ENCODE peak calls at places on chromosomes 7 and 10, in four cellular contexts. One of them, this sample, is unnamed. For H3K36me3, the result is how much of the 10 kb centered on the place peaks cover.

GRCh38 chr10:131580076-131580652 is 268.6 kb upstream of the TCERG1L start:
- DNase-seq in ovary: no peak
- DNase-seq in CD8-positive, alpha-beta memory T cell: no peak
- DNase-seq in upper lobe of right lung: peak
- DNase-seq in this sample: no peak

GRCh38 chr10:79394631-79395030 is 47.4 kb downstream of the PPIF start:
- DNase-seq in ovary: no peak
- DNase-seq in CD8-positive, alpha-beta memory T cell: no peak
- DNase-seq in upper lobe of right lung: no peak
- DNase-seq in this sample: no peak

GRCh38 chr7:131943211-131943610 is 386.8 kb upstream of the PODXL start:
- DNase-seq in ovary: no peak
- DNase-seq in CD8-positive, alpha-beta memory T cell: no peak
- DNase-seq in upper lobe of right lung: no peak
- DNase-seq in this sample: no peak

GRCh38 chr10:110221721-110222261 is 14.4 kb downstream of the MXI1 start:
- DNase-seq in ovary: peak
- DNase-seq in CD8-positive, alpha-beta memory T cell: peak
- DNase-seq in upper lobe of right lung: peak
- DNase-seq in this sample: peak

GRCh38 chr10:43066481-43066880 is 10.4 kb upstream of the RET start:
- DNase-seq in ovary: no peak
- DNase-seq in CD8-positive, alpha-beta memory T cell: no peak
- DNase-seq in upper lobe of right lung: no peak
- DNase-seq in this sample: no peak

GRCh38 chr7:20892776-20893175 is 106.1 kb upstream of the SP8 start:
- DNase-seq in ovary: no peak
- DNase-seq in CD8-positive, alpha-beta memory T cell: no peak
- DNase-seq in upper lobe of right lung: no peak
- DNase-seq in this sample: no peak

GRCh38 chr7:80764132-80764531 is 125.7 kb downstream of the CD36 start:
- DNase-seq in ovary: no peak
- DNase-seq in CD8-positive, alpha-beta memory T cell: no peak
- DNase-seq in upper lobe of right lung: no peak
- DNase-seq in this sample: no peak

GRCh38 chr7:45689011-45689796 is 115.0 kb downstream of the ADCY1 start:
- DNase-seq in ovary: no peak
- DNase-seq in CD8-positive, alpha-beta memory T cell: no peak
- DNase-seq in upper lobe of right lung: peak
- DNase-seq in this sample: peak

GRCh38 chr10:132703305-132704007 is 82.5 kb downstream of the NKX6-2 start:
- DNase-seq in ovary: no peak
- DNase-seq in CD8-positive, alpha-beta memory T cell: no peak
- DNase-seq in upper lobe of right lung: peak
- DNase-seq in this sample: no peak

GRCh38 chr7:44217852-44218402 is 17.1 kb downstream of the YKT6 start:
- DNase-seq in ovary: no peak
- DNase-seq in CD8-positive, alpha-beta memory T cell: no peak
- DNase-seq in upper lobe of right lung: no peak
- DNase-seq in this sample: no peak

GRCh38 chr7:301291-302053 is 11.5 kb downstream of the FOXL3 start:
- DNase-seq in ovary: no peak
- DNase-seq in CD8-positive, alpha-beta memory T cell: no peak
- DNase-seq in upper lobe of right lung: peak
- DNase-seq in this sample: no peak

GRCh38 chr7:44757311-44757710 is 8.7 kb downstream of the ZMIZ2 start:
- DNase-seq in ovary: no peak
- DNase-seq in CD8-positive, alpha-beta memory T cell: no peak
- DNase-seq in upper lobe of right lung: no peak
- DNase-seq in this sample: no peak

GRCh38 chr7:76333388-76334101 is 25.2 kb downstream of the YWHAG start:
- DNase-seq in ovary: peak
- DNase-seq in CD8-positive, alpha-beta memory T cell: no peak
- DNase-seq in upper lobe of right lung: peak
- DNase-seq in this sample: peak
- H3K36me3 ChIP-seq in ovary: under half
- H3K36me3 ChIP-seq in CD8-positive, alpha-beta memory T cell: under half
- H3K36me3 ChIP-seq in upper lobe of right lung: under half
- H3K36me3 ChIP-seq in this sample: under half

GRCh38 chr7:152142976-152143665 is 117.6 kb downstream of the GALNT11 start:
- DNase-seq in ovary: no peak
- DNase-seq in CD8-positive, alpha-beta memory T cell: no peak
- DNase-seq in upper lobe of right lung: no peak
- DNase-seq in this sample: no peak
- H3K36me3 ChIP-seq in ovary: under half
- H3K36me3 ChIP-seq in CD8-positive, alpha-beta memory T cell: under half
- H3K36me3 ChIP-seq in upper lobe of right lung: half or more
- H3K36me3 ChIP-seq in this sample: half or more

GRCh38 chr10:817371-817770 is 114.1 kb downstream of the LARP4B start:
- DNase-seq in ovary: no peak
- DNase-seq in CD8-positive, alpha-beta memory T cell: no peak
- DNase-seq in upper lobe of right lung: no peak
- DNase-seq in this sample: no peak
- H3K36me3 ChIP-seq in ovary: under half
- H3K36me3 ChIP-seq in CD8-positive, alpha-beta memory T cell: half or more
- H3K36me3 ChIP-seq in upper lobe of right lung: half or more
- H3K36me3 ChIP-seq in this sample: half or more

DNA sequence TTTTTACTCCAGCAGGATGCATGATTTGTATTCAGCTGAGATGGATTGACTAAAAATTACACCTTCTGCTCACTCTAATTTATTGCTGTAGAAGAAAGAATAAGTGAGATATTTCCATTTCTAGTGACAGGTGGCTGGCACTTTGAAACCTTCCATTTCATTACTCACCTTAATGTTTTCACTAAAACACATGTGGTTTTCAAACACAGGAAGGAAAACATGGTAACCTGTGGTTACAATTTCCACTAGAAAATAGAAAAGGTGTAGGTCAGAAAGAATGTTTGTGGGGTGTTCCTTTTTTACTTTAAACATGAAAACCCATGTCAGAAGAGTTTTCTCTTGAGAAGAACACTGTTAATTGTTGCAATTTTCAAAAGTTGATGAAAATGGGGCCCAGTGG is 12.0 kb upstream of the PRKCQ start:
- DNase-seq in ovary: no peak
- DNase-seq in CD8-positive, alpha-beta memory T cell: no peak
- DNase-seq in upper lobe of right lung: no peak
- DNase-seq in this sample: no peak
- H3K36me3 ChIP-seq in ovary: under half
- H3K36me3 ChIP-seq in CD8-positive, alpha-beta memory T cell: under half
- H3K36me3 ChIP-seq in upper lobe of right lung: under half
- H3K36me3 ChIP-seq in this sample: under half

GRCh38 chr7:73512018-73512780 is 9.9 kb downstream of the BAZ1B start:
- DNase-seq in ovary: no peak
- DNase-seq in CD8-positive, alpha-beta memory T cell: no peak
- DNase-seq in upper lobe of right lung: no peak
- DNase-seq in this sample: no peak
- H3K36me3 ChIP-seq in ovary: under half
- H3K36me3 ChIP-seq in CD8-positive, alpha-beta memory T cell: under half
- H3K36me3 ChIP-seq in upper lobe of right lung: half or more
- H3K36me3 ChIP-seq in this sample: under half

GRCh38 chr10:103090911-103091310 is 102.2 kb downstream of the NT5C2 start:
- DNase-seq in ovary: no peak
- DNase-seq in CD8-positive, alpha-beta memory T cell: no peak
- DNase-seq in upper lobe of right lung: no peak
- DNase-seq in this sample: no peak
- H3K36me3 ChIP-seq in ovary: under half
- H3K36me3 ChIP-seq in CD8-positive, alpha-beta memory T cell: half or more
- H3K36me3 ChIP-seq in upper lobe of right lung: half or more
- H3K36me3 ChIP-seq in this sample: half or more

DNA sequence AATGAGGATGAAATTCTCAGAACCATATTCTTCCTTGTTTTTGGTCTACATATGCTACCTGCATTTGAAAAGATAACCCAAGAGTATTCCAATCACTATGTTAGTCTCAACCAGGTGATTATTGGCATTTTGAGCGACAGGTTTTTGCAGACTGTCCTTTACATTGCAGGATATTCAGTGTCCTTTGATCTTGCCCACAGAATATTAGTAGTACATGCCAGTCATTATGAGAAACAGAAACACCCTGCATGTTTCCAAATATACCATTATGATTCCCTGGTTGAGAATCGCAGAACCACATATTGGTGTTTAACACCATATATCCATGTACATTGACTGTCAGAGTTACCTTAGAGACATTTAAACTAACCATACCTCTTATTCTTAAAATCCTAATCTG is 30.6 kb downstream of the TMEM243 start:
- DNase-seq in ovary: no peak
- DNase-seq in CD8-positive, alpha-beta memory T cell: no peak
- DNase-seq in upper lobe of right lung: no peak
- DNase-seq in this sample: no peak
- H3K36me3 ChIP-seq in ovary: under half
- H3K36me3 ChIP-seq in CD8-positive, alpha-beta memory T cell: under half
- H3K36me3 ChIP-seq in upper lobe of right lung: half or more
- H3K36me3 ChIP-seq in this sample: half or more